ENCODE peak calls at places on chromosomes 13 and 19, in four cellular contexts. A is HepG2, R is H1, B is GM12878. P is an unnamed sample.

GRCh38 chr19:14072535-14073231 is at the start of gene MISP3:
- DNase-seq in R (no peak), B (no peak), A (no peak), P (no peak)

GRCh38 chr13:46119883-46120614 is 15.2 kb upstream of the CPB2 start:
- DNase-seq in B (no peak), R (no peak), A (no peak), P (peak)

GRCh38 chr13:50945669-50946068 is 36.1 kb downstream of the RNASEH2B start:
- DNase-seq in A (no peak), B (no peak), R (no peak), P (no peak)

GRCh38 chr19:10219678-10220077 is 11.5 kb downstream of the S1PR2 start:
- DNase-seq in A (peak), B (peak), R (no peak), P (peak)

GRCh38 chr19:6060600-6061391 is 49.5 kb downstream of the RFX2 start:
- DNase-seq in R (no peak), A (no peak), B (no peak), P (peak)

GRCh38 chr13:21297452-21297851 is 121.0 kb downstream of the MRPL57 start:
- DNase-seq in B (no peak), R (no peak), A (no peak), P (peak)

GRCh38 chr19:29810504-29810871 is 1.3 kb upstream of the CCNE1 start:
- DNase-seq in R (no peak), B (no peak), A (no peak), P (peak)

GRCh38 chr13:92826197-92826596 is 400.4 kb upstream of the GPC6 start:
- DNase-seq in A (no peak), B (no peak), R (no peak), P (no peak)

GRCh38 chr13:36857273-36857672 is 38.3 kb downstream of the RFXAP start:
- DNase-seq in B (no peak), A (no peak), R (no peak), P (no peak)

GRCh38 chr19:49710372-49710951 is 19.5 kb downstream of the CPT1C start:
- DNase-seq in R (no peak), A (no peak), B (no peak), P (peak)

GRCh38 chr13:110187501-110188161 is 119.3 kb downstream of the COL4A1 start:
- DNase-seq in A (no peak), B (no peak), R (no peak), P (no peak)

GRCh38 chr19:10356431-10356830 is 17.0 kb upstream of the ICAM3 start:
- DNase-seq in B (no peak), R (no peak), A (no peak), P (no peak)

GRCh38 chr13:28717170-28717569 is 1.6 kb downstream of the SLC46A3 start:
- DNase-seq in B (no peak), A (no peak), R (no peak), P (no peak)

GRCh38 chr13:30125422-30126073 is 181.8 kb downstream of the KATNAL1 start:
- DNase-seq in A (peak), R (no peak), B (no peak), P (no peak)

GRCh38 chr13:102487330-102487729 is 85.5 kb upstream of the FGF14 start:
- DNase-seq in B (no peak), R (no peak), A (no peak), P (no peak)

GRCh38 chr13:46317120-46317519 is 69.9 kb downstream of the RUBCNL start:
- DNase-seq in B (no peak), R (no peak), A (no peak), P (no peak)

GRCh38 chr13:109346060-109346459 is 440.3 kb downstream of the IRS2 start:
- DNase-seq in B (no peak), R (no peak), A (no peak), P (no peak)

GRCh38 chr13:110274687-110275086 is 32.3 kb downstream of the COL4A1 start:
- DNase-seq in R (peak), B (no peak), A (no peak), P (no peak)

GRCh38 chr13:34414616-34415015 is 527.5 kb upstream of the NBEA start:
- DNase-seq in R (no peak), B (no peak), A (no peak), P (no peak)

GRCh38 chr13:46392967-46393366 is 5.9 kb upstream of the RUBCNL start:
- DNase-seq in A (no peak), B (no peak), R (no peak), P (no peak)

GRCh38 chr13:41960700-41961697 is at the start of gene VWA8:
- DNase-seq in A (peak), B (no peak), R (peak), P (peak)

GRCh38 chr13:48403151-48403631 is 9.7 kb downstream of the LPAR6 start:
- DNase-seq in A (no peak), R (no peak), B (peak), P (no peak)

GRCh38 chr19:41424335-41425173 is 2.6 kb downstream of the B3GNT8 start:
- DNase-seq in R (no peak), A (no peak), B (no peak), P (no peak)

GRCh38 chr13:42478531-42479156 is 95.3 kb upstream of the TNFSF11 start:
- DNase-seq in B (no peak), R (no peak), A (no peak), P (no peak)

GRCh38 chr19:53549354-53549753 is 11.4 kb downstream of the ZNF331 start:
- DNase-seq in R (no peak), B (no peak), A (no peak), P (no peak)

DNA sequence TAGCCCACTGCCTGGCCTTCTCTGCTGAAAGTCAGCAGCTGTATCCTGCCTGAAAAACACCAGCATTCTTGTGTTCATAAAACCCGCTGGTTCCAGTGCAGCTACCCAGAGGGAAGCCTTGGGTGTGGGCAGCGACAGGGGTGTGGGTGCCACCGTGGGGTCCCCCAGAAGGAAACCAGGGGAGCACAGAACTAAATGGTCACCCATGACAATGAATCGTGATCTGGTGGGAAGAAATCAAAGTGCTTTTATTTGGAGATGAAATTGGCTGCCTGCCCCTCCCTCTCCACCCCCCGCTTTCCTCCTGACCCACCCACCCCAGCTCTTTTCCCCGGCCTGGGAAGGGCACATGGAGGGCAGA is 13.7 kb downstream of the RASA3 start:
- DNase-seq in A (no peak), R (no peak), B (no peak), P (no peak)
- TF ChIP-seq SIN3A in A (no peak), R (no peak), B (no peak), P (no peak)

GRCh38 chr19:2485428-2485827 is 9.5 kb downstream of the GADD45B start:
- DNase-seq in R (no peak), B (no peak), A (no peak), P (no peak)
- TF ChIP-seq SP1 in R (no peak), B (no peak), A (no peak), P (no peak)

DNA sequence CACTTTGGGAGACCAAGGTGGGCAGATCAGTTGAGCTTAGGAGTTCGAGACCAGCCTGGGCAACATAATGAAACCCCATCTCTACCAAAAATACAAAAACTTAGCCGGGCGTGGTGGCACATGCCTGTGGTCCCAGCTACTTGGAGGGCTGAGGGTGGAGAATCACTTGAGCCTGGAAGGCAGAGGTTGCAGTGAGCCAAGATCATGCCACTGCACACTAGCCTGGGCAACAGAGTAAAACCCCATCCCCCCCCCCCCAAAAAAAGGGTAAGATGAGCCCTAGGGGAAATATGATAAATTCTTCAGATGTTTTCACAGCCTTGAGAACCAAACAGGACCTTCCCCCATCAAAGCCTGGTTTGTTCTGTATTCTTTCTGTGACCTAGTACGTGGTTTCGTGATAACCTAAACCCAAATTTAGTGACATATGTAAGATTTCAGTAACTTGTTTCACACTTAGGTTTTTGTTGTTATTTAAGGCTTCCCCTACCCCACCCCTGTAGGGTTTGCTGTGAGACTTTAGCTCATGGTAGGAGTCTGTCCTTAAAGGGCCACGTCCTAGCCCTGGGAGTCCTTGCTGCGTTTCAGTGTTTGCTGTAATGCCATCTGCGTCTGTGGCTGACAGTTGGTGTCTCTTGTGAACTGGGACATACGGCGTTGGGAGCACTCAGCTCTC is 49.6 kb downstream of the MYO9B start:
- DNase-seq in R (no peak), A (no peak), B (peak), P (no peak)
- TF ChIP-seq TAF1 in R (no peak), A (no peak), B (no peak), P (no peak)

DNA sequence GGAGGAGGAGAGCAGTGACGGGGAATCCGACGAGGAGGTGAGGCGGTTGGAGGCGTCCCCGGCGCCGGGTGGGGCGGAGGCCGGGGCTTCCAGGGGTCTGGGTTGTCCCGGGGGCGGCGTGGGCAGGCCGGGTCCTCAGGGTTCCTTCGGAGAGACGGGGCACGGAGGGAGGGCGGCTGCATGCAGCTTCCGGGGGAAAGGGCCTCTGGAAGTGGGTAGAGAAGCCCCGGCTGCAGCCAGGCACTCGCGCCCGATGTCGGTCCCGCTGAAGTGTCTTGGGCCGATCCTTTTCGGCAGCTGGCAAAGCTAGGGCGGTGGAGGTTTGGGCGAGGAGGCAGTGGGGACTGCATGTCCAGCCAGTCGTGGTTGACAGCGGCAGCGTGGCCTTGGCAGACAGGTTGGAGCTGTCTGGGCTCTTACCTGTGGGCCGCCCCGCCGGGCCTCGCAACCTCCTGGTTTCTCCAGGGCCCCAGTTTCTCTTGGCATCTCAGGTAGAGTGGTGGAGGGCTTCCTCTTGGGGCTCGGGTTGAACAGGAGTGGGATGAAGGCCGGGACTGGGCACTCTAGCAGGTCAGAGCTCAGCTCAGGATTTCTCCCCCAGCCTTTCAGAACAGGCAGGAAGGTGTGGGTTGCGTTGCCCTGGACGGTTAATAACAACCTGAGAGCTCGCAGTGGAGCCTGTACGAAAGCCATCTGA is 690 bp downstream of the KMT2B start:
- DNase-seq in B (no peak), R (peak), A (no peak), P (no peak)
- TF ChIP-seq SIN3A in B (no peak), R (peak), A (no peak), P (peak)

DNA sequence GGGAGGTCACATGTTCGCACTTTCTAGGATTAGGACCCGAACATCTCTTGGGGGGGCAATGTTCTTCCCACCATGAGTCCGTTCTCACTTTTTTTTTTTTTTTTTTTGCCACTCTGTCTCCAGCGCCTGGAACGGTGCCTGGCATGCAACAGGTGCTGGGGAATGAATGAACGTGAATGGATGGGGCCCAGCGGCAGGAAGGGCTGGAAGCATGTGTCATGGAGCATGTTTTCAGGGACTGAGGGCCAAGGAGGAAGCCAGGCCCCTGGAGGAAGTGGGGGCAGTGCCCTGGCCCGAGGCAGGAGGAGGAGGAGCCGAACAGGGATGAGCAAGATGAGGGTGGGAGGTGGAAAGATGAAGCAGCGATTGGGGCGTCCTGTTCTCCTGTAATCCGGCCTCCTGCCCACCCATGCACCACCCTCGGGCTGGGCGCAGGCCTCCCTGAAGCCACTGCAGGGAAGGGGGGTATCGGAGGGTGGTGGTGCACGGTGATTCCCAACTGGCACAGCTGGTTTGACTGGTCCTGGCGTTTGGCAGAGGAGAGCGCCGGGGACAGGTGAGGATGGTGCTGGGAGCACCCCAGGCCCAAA is 8.8 kb upstream of the SULT2B1 start:
- DNase-seq in R (no peak), A (no peak), B (no peak), P (no peak)
- TF ChIP-seq SP1 in R (no peak), A (no peak), B (no peak), P (no peak)